ENCODE peak calls at places on chromosomes 5 and 9, in eight cellular contexts. Z is A549; W is GM12865; B is heart left ventricle; U is GM23338; E is CD8-positive, alpha-beta T cell; X is cardiac fibroblast; D is tibial artery. R is an unnamed sample.

GRCh38 chr9:134358026-134358967 is 32.0 kb downstream of the RXRA start:
- DNase-seq in U (no peak), W (no peak), X (peak), E (no peak), B (peak), Z (no peak), D (no peak), R (no peak)

GRCh38 chr9:3807601-3808000 is 281.8 kb upstream of the RFX3 start:
- DNase-seq in B (no peak), E (no peak), X (no peak), W (no peak), D (no peak), U (no peak), Z (no peak), R (no peak)

GRCh38 chr9:131330814-131331600 is 41.5 kb downstream of the PLPP7 start:
- DNase-seq in E (no peak), D (no peak), B (no peak), U (peak), Z (no peak), X (peak), W (no peak), R (no peak)

GRCh38 chr5:96855041-96855872 is 21.0 kb upstream of the ERAP2 start:
- DNase-seq in X (peak), D (no peak), B (no peak), U (no peak), Z (no peak), W (no peak), E (no peak), R (no peak)

GRCh38 chr5:68528877-68529276 is 313.3 kb downstream of the PIK3R1 start:
- DNase-seq in Z (no peak), D (no peak), X (no peak), E (no peak), U (no peak), B (no peak), W (no peak), R (no peak)

GRCh38 chr5:150255659-150256415 is 33.7 kb downstream of the CAMK2A start:
- DNase-seq in U (no peak), E (no peak), X (peak), B (no peak), Z (no peak), D (no peak), W (no peak), R (no peak)

GRCh38 chr5:111755942-111756353 is 1.0 kb downstream of the NREP start:
- DNase-seq in W (peak), B (no peak), X (peak), U (peak), D (no peak), E (no peak), Z (no peak), R (no peak)

GRCh38 chr5:107430077-107430625 is 240.6 kb downstream of the EFNA5 start:
- DNase-seq in B (no peak), D (no peak), U (no peak), Z (no peak), X (peak), E (no peak), W (no peak), R (no peak)

GRCh38 chr5:148620696-148621095 is 33.6 kb downstream of the HTR4 start:
- DNase-seq in E (no peak), B (no peak), Z (no peak), U (no peak), D (no peak), W (peak), X (no peak), R (no peak)

GRCh38 chr5:80129146-80129545 is 94.0 kb downstream of the THBS4 start:
- DNase-seq in B (no peak), X (no peak), U (no peak), E (no peak), D (no peak), Z (no peak), W (no peak), R (no peak)

GRCh38 chr9:120402741-120403542 is 177.0 kb downstream of the CDK5RAP2 start:
- DNase-seq in W (no peak), E (no peak), U (no peak), X (peak), D (no peak), Z (peak), B (no peak), R (no peak)

GRCh38 chr9:82750411-82750918 is 312.5 kb downstream of the RASEF start:
- DNase-seq in E (no peak), W (no peak), X (no peak), U (no peak), D (no peak), B (no peak), Z (no peak), R (no peak)

GRCh38 chr5:57650360-57651069 is 167.9 kb upstream of the ACTBL2 start:
- DNase-seq in X (peak), D (no peak), B (no peak), U (peak), Z (peak), W (peak), E (no peak), R (no peak)

GRCh38 chr5:37815913-37816312 is 23.9 kb downstream of the GDNF start:
- DNase-seq in Z (no peak), U (no peak), D (no peak), X (no peak), W (no peak), E (no peak), B (no peak), R (no peak)

GRCh38 chr9:33076031-33076359 is 479 bp downstream of the SMU1 start:
- DNase-seq in U (peak), B (no peak), W (no peak), X (no peak), E (no peak), D (peak), Z (no peak), R (no peak)

GRCh38 chr5:142600611-142601360 is 85.1 kb downstream of the FGF1 start:
- DNase-seq in X (peak), U (no peak), B (peak), W (no peak), D (peak), Z (no peak), E (no peak), R (no peak)

GRCh38 chr9:96122756-96123155 is 179.2 kb downstream of the HSD17B3 start:
- DNase-seq in B (no peak), Z (no peak), E (no peak), X (peak), W (no peak), U (no peak), D (no peak), R (no peak)

GRCh38 chr5:142819816-142820215 is 49.6 kb downstream of the ARHGAP26 start:
- DNase-seq in W (no peak), D (no peak), B (no peak), X (no peak), E (no peak), U (no peak), Z (no peak), R (no peak)

GRCh38 chr9:87894998-87895625 is 12.4 kb downstream of the SPATA31E1 start:
- DNase-seq in Z (no peak), B (no peak), E (no peak), U (peak), W (no peak), X (no peak), D (no peak), R (no peak)

GRCh38 chr5:38078161-38078560 is 180.2 kb upstream of the EGFLAM start:
- DNase-seq in D (no peak), X (peak), Z (no peak), E (no peak), B (no peak), U (no peak), W (no peak), R (no peak)

GRCh38 chr5:132190161-132190817 is 37.4 kb downstream of the P4HA2 start:
- DNase-seq in X (peak), B (no peak), Z (peak), U (peak), W (peak), E (no peak), D (no peak), R (no peak)

GRCh38 chr9:11340656-11341055 is 727.9 kb upstream of the PTPRD start:
- DNase-seq in D (no peak), U (no peak), B (no peak), E (no peak), Z (no peak), X (no peak), W (no peak), R (no peak)
- TF ChIP-seq CTCF in D (no peak), U (no peak), B (no peak), E (no peak), Z (no peak), X (no peak), W (no peak), R (no peak)

GRCh38 chr5:9498541-9499497 is 47.1 kb downstream of the SEMA5A start:
- DNase-seq in B (no peak), Z (no peak), U (peak), X (peak), E (no peak), D (no peak), W (peak), R (no peak)
- TF ChIP-seq CTCF in B (peak), Z (peak), U (peak), X (peak), E (no peak), D (no peak), W (peak), R (no peak)

DNA sequence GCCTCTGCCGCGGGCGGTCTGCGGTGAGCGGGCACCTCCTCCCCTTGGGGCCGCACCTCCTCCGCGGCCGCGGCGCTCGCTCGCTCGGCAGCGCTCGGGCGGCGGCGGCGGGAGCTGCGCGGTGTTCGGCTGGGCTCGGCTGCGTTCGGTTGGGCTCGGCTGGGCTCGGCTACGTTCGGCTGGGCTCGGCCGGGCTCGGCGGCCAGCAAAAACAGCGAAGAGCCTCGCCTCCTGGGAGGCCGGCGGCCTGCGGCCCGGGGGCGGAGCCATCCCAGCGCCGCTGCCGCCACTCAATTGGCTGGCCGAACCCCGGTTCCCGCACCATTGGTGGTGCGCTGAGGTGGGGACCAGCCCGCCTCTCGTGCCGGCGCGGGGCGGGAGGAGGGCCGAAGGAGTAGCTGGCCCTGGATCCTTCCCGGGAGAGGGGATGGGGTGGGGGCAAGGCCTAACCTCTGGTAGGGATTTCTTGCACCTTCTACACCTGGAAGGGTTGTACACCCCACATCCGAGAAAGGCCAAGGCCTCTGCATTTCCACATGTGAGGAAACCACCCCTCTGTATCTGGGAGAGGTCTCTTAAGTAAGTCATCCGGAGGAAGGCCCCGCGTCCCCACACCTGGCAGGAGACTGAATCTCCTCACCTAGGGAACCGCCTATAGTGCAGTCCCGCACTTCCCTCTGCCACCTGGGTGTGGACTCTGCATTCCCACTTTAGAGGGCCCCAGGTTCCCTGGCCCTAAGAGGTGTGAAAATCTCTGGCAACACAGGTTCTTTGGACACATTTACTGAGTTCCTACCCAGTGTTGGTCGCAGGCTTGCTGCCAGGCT is at the start of gene ENHO:
- DNase-seq in B (peak), E (peak), U (peak), W (peak), Z (peak), X (peak), D (peak), R (peak)
- TF ChIP-seq CTCF in B (peak), E (no peak), U (no peak), W (no peak), Z (no peak), X (no peak), D (no peak), R (no peak)

GRCh38 chr5:98877600-98877999 is 51.2 kb downstream of the CHD1 start:
- DNase-seq in E (no peak), Z (no peak), U (no peak), W (no peak), X (no peak), D (no peak), B (no peak), R (no peak)

GRCh38 chr5:98880598-98880997 is 48.2 kb downstream of the CHD1 start:
- DNase-seq in W (no peak), E (no peak), Z (no peak), B (no peak), D (no peak), X (no peak), U (no peak), R (no peak)

GRCh38 chr5:98880151-98880550 is 48.7 kb downstream of the CHD1 start:
- DNase-seq in E (no peak), U (no peak), D (no peak), X (no peak), B (no peak), W (no peak), Z (no peak), R (no peak)
- TF ChIP-seq CTCF in E (no peak), U (no peak), D (no peak), X (no peak), B (no peak), W (no peak), Z (no peak), R (no peak)

GRCh38 chr5:174837919-174838902 is 113.8 kb downstream of the MSX2 start:
- DNase-seq in W (no peak), X (peak), E (no peak), Z (peak), D (peak), B (peak), U (peak), R (no peak)
- TF ChIP-seq CTCF in W (no peak), X (no peak), E (no peak), Z (peak), D (no peak), B (peak), U (peak), R (no peak)

R was measured in mesothelial cell of epicardium.